ENCODE peak calls at places on chromosomes 16 and 17, in ten cellular contexts. R is left cardiac atrium, K is kidney tubule cell, S is caudate nucleus, D is nucleus accumbens, U is A172, Q is AML-193, W is progenitor cell of endocrine pancreas, Z is Calu3, L is mucosa of descending colon. C is an unnamed sample.

GRCh38 chr17:5485270-5486205 is at the start of gene DERL2:
- DNase-seq in D (no peak), U (peak), S (no peak), K (peak), L (no peak), Q (no peak), R (no peak), Z (no peak), W (no peak), C (no peak)

GRCh38 chr17:30905742-30906100 is 317 bp downstream of the TEFM start:
- DNase-seq in R (no peak), Z (no peak), W (no peak), U (peak), L (no peak), K (no peak), D (no peak), S (no peak), Q (no peak), C (no peak)

GRCh38 chr16:23145608-23146007 is 3.6 kb downstream of the USP31 start:
- DNase-seq in U (peak), Q (no peak), W (no peak), R (no peak), S (no peak), K (peak), D (no peak), L (no peak), Z (peak), C (peak)

GRCh38 chr16:10776280-10776679 is 32.6 kb downstream of the NUBP1 start:
- DNase-seq in W (no peak), Q (no peak), K (no peak), Z (no peak), L (no peak), D (no peak), S (no peak), U (no peak), R (no peak), C (no peak)

GRCh38 chr16:68889508-68890150 is 46.3 kb downstream of the TANGO6 start:
- DNase-seq in K (no peak), S (peak), Z (no peak), Q (no peak), D (no peak), W (no peak), L (no peak), R (no peak), U (no peak), C (no peak)

GRCh38 chr17:19238167-19238505 is 970 bp downstream of the EPN2 start:
- DNase-seq in Z (peak), K (peak), W (peak), S (no peak), L (peak), R (peak), D (no peak), U (no peak), Q (no peak), C (no peak)

GRCh38 chr16:89764711-89765201 is 43.4 kb downstream of the ZNF276 start:
- DNase-seq in U (no peak), D (peak), S (peak), R (peak), K (peak), Z (no peak), Q (peak), W (no peak), L (peak), C (no peak)

GRCh38 chr16:85418978-85419491 is 194.1 kb upstream of the GSE1 start:
- DNase-seq in S (no peak), D (no peak), Q (no peak), K (no peak), R (peak), L (peak), Z (no peak), W (no peak), U (no peak), C (no peak)

GRCh38 chr16:4663756-4664465 is 29.5 kb upstream of the NUDT16L1 start:
- DNase-seq in K (peak), L (peak), Z (no peak), U (no peak), Q (peak), R (peak), D (no peak), S (no peak), W (no peak), C (no peak)

GRCh38 chr17:382644-383533 is 30.3 kb upstream of the RPH3AL start:
- DNase-seq in R (no peak), U (peak), D (no peak), L (no peak), W (no peak), Z (no peak), K (peak), S (no peak), Q (no peak), C (no peak)

GRCh38 chr17:40433551-40434384 is 9.5 kb upstream of the IGFBP4 start:
- DNase-seq in Q (no peak), K (no peak), W (no peak), L (no peak), D (no peak), U (no peak), Z (peak), S (no peak), R (no peak), C (no peak)

GRCh38 chr16:81514041-81514559 is 69.5 kb downstream of the CMIP start:
- DNase-seq in Z (no peak), R (no peak), K (no peak), Q (no peak), U (no peak), L (peak), D (no peak), S (no peak), W (no peak), C (no peak)

GRCh38 chr17:81026266-81027036 is 8.5 kb upstream of the BAIAP2 start:
- DNase-seq in Z (no peak), R (no peak), D (no peak), S (no peak), L (peak), W (no peak), K (no peak), Q (no peak), U (no peak), C (no peak)

GRCh38 chr16:26598989-26599785 is 467.5 kb upstream of the C16orf82 start:
- DNase-seq in Q (no peak), W (no peak), D (no peak), U (no peak), Z (no peak), K (peak), R (no peak), S (no peak), L (no peak), C (no peak)

GRCh38 chr16:69477546-69477945 is 53.1 kb downstream of the CYB5B start:
- DNase-seq in L (no peak), Z (no peak), D (no peak), K (no peak), U (peak), S (no peak), Q (no peak), R (no peak), W (no peak), C (no peak)

GRCh38 chr17:76532072-76532651 is 5.3 kb downstream of the CYGB start:
- DNase-seq in S (no peak), R (no peak), L (peak), U (peak), W (no peak), Z (no peak), K (peak), Q (no peak), D (no peak), C (peak)

GRCh38 chr17:43418441-43419374 is 19.9 kb downstream of the ARL4D start:
- DNase-seq in W (no peak), S (peak), U (peak), L (peak), R (peak), D (no peak), K (peak), Z (peak), Q (no peak), C (peak)

GRCh38 chr16:48158296-48158695 is 2.5 kb upstream of the ABCC12 start:
- DNase-seq in W (no peak), U (peak), D (no peak), L (no peak), Z (peak), Q (no peak), K (peak), S (no peak), R (no peak), C (peak)

GRCh38 chr16:84730406-84731106 is 30.8 kb downstream of the USP10 start:
- DNase-seq in U (peak), Z (peak), W (no peak), S (no peak), K (peak), D (peak), Q (peak), R (peak), L (no peak), C (peak)

GRCh38 chr16:1781758-1782407 is 488 bp downstream of the SPSB3 start:
- DNase-seq in L (no peak), S (no peak), K (peak), W (no peak), U (peak), R (peak), Q (peak), Z (peak), D (no peak), C (no peak)

GRCh38 chr16:67847064-67847861 is at the start of gene CENPT:
- DNase-seq in R (peak), D (no peak), U (peak), Z (peak), K (peak), W (no peak), Q (peak), L (peak), S (no peak), C (peak)

GRCh38 chr17:78343433-78344201 is 16.3 kb downstream of the SOCS3 start:
- DNase-seq in U (peak), S (no peak), L (peak), D (no peak), K (no peak), R (peak), W (no peak), Q (no peak), Z (peak), C (no peak)

GRCh38 chr17:27293359-27293897 is 486 bp upstream of the WSB1 start:
- DNase-seq in D (no peak), K (no peak), Q (no peak), R (no peak), W (no peak), L (peak), U (no peak), S (no peak), Z (no peak), C (no peak)

GRCh38 chr17:76076765-76077581 is 2.0 kb upstream of the ZACN start:
- DNase-seq in R (no peak), S (no peak), Q (no peak), Z (no peak), D (no peak), K (no peak), L (no peak), U (no peak), W (no peak), C (no peak)

GRCh38 chr17:68468785-68469184 is 11.5 kb upstream of the WIPI1 start:
- DNase-seq in Z (no peak), Q (no peak), K (no peak), L (no peak), U (no peak), R (no peak), D (no peak), S (no peak), W (no peak), C (no peak)